ENCODE peak calls at places on chromosomes 1 and 21, in five cellular contexts. W is left lung, B is cardiac muscle cell, P is body of pancreas, E is SK-N-SH. O is an unnamed sample.

GRCh38 chr1:201732351-201732750 is 96.6 kb upstream of the IPO9 start:
- DNase-seq in W (no peak), B (peak), P (no peak), E (no peak), O (no peak)

GRCh38 chr1:178577882-178578281 is 65.0 kb downstream of the TEX35 start:
- DNase-seq in W (no peak), B (no peak), P (no peak), E (no peak), O (no peak)

GRCh38 chr1:204658295-204658694 is 27.2 kb downstream of the LRRN2 start:
- DNase-seq in W (no peak), B (no peak), P (no peak), E (no peak), O (no peak)

GRCh38 chr21:34126269-34126668 is 52.9 kb downstream of the MRPS6 start:
- DNase-seq in W (no peak), B (peak), P (no peak), E (no peak), O (no peak)

GRCh38 chr21:38716942-38717341 is 88.8 kb upstream of the ETS2 start:
- DNase-seq in W (no peak), B (no peak), P (no peak), E (no peak), O (no peak)

GRCh38 chr1:160756617-160757206 is 17.7 kb downstream of the SLAMF7 start:
- DNase-seq in W (no peak), B (no peak), P (no peak), E (no peak), O (no peak)

GRCh38 chr1:41545996-41546938 is 61.8 kb upstream of the EDN2 start:
- DNase-seq in W (no peak), B (no peak), P (no peak), E (no peak), O (peak)

GRCh38 chr1:178541396-178541795 is 28.5 kb downstream of the TEX35 start:
- DNase-seq in W (no peak), B (no peak), P (no peak), E (no peak), O (no peak)

GRCh38 chr1:68725353-68725752 is 228.5 kb upstream of the DEPDC1 start:
- DNase-seq in W (no peak), B (peak), P (peak), E (peak), O (peak)

GRCh38 chr1:31957701-31958674 is 19.8 kb upstream of the PTP4A2 start:
- DNase-seq in W (no peak), B (peak), P (no peak), E (no peak), O (no peak)

GRCh38 chr1:22814176-22815042 is 103.8 kb downstream of the EPHB2 start:
- DNase-seq in W (no peak), B (no peak), P (peak), E (peak), O (no peak)

GRCh38 chr1:6385673-6386191 is 7.8 kb downstream of the ACOT7 start:
- DNase-seq in W (peak), B (peak), P (no peak), E (peak), O (no peak)

GRCh38 chr1:183079697-183080096 is 56.5 kb downstream of the LAMC1 start:
- DNase-seq in W (no peak), B (no peak), P (no peak), E (no peak), O (no peak)

GRCh38 chr1:59682405-59683080 is 132.2 kb upstream of the HOOK1 start:
- DNase-seq in W (no peak), B (no peak), P (no peak), E (no peak), O (no peak)

GRCh38 chr1:40197656-40198055 is 36.5 kb downstream of the RLF start:
- DNase-seq in W (no peak), B (no peak), P (no peak), E (peak), O (no peak)

GRCh38 chr1:83813571-83813970 is 185.4 kb downstream of the TTLL7 start:
- DNase-seq in W (no peak), B (no peak), P (no peak), E (peak), O (no peak)

GRCh38 chr21:41475714-41476405 is 32.1 kb downstream of the TMPRSS2 start:
- DNase-seq in W (no peak), B (no peak), P (no peak), E (no peak), O (no peak)
- TF ChIP-seq CTCF in W (no peak), B (no peak), P (no peak), E (no peak), O (no peak)

DNA sequence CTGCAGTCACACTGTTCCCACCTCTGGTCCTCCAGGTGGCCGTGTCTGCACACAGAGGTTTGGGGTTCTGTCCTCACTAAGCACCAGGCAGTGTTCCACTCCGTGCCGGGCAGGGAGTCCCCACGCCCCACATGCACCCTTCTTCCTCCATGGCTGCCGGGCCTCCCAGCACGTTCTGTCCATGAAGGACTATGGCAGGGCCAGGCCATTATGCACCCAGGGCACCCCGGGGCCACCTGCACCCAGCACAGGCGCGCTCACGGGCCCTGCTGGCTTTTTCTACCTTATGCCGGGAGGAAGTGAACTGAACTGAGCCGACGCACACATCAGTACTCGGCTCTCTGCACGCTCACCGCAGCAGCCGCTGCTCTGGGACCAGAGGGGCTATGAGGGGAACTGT is 10.3 kb downstream of the PANK4 start:
- DNase-seq in W (no peak), B (no peak), P (no peak), E (no peak), O (no peak)
- H3K4me3 ChIP-seq in W (no peak), B (no peak), P (no peak), E (no peak), O (no peak)

GRCh38 chr21:20739421-20739820 is 258.8 kb upstream of the NCAM2 start:
- DNase-seq in W (no peak), B (no peak), P (no peak), E (peak), O (no peak)
- TF ChIP-seq CTCF in W (no peak), B (no peak), P (no peak), E (peak), O (peak)

GRCh38 chr1:50047916-50048694 is 24.4 kb upstream of the AGBL4 start:
- DNase-seq in W (peak), B (peak), P (peak), E (peak), O (peak)
- H3K4me3 ChIP-seq in W (no peak), B (no peak), P (no peak), E (peak), O (no peak)

DNA sequence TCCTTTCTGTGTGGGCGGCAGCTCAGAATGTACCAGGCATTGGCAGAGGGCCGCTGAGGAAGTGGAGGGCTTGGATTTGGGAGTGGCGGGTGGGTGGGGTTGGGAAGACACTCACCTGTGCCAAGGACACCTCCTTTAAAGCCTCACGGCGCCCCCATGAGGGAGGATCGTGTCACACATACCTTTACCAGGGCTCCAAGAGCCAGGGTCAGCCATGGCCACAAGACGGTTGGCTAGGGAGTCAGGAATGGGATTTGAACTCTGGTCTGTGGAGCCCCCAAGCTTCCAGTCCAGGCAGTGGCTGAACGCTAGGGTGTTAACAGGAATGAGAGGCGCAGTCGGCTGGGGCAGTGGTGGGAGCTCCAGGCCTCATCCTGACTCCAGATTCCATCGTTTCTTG is 4.6 kb downstream of the NBL1 start:
- DNase-seq in W (no peak), B (no peak), P (no peak), E (peak), O (no peak)
- TF ChIP-seq CTCF in W (no peak), B (peak), P (no peak), E (peak), O (no peak)

DNA sequence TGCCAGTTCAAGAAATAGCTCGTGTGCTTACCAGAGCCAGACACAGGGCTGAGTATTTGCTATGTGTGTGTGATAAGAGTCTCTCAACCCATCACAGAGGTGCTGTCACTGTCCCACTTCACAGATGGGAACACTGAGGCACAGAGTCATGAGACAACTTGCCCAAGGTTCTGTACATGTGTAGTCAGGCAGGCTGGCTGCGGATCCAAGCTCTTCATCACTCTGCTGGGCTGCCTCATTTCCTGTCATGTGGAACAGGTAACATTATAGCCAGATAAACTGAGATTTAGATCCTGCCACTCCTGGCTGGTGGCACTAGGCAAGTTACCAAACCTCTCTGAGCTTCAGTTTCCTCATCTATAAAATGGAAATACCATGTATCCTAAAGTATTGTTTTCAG is 77.8 kb downstream of the ITPKB start:
- DNase-seq in W (no peak), B (no peak), P (no peak), E (no peak), O (no peak)
- H3K4me3 ChIP-seq in W (no peak), B (no peak), P (no peak), E (no peak), O (no peak)

GRCh38 chr1:209549384-209550001 is 34.0 kb upstream of the CAMK1G start:
- DNase-seq in W (no peak), B (no peak), P (no peak), E (peak), O (no peak)
- TF ChIP-seq CTCF in W (no peak), B (peak), P (no peak), E (peak), O (no peak)

GRCh38 chr1:164721037-164721496 is 162.1 kb downstream of the PBX1 start:
- DNase-seq in W (no peak), B (no peak), P (no peak), E (no peak), O (no peak)
- H3K4me3 ChIP-seq in W (no peak), B (no peak), P (no peak), E (no peak), O (no peak)

GRCh38 chr1:1332031-1332755 is 1.1 kb downstream of the TAS1R3 start:
- DNase-seq in W (no peak), B (no peak), P (no peak), E (no peak), O (peak)

GRCh38 chr1:1334835-1335234 is 3.8 kb downstream of the TAS1R3 start:
- DNase-seq in W (no peak), B (peak), P (no peak), E (no peak), O (no peak)

GRCh38 chr1:1335283-1335682 is 4.2 kb downstream of the TAS1R3 start:
- DNase-seq in W (no peak), B (no peak), P (no peak), E (no peak), O (no peak)

GRCh38 chr1:1332774-1333480 is 1.8 kb downstream of the TAS1R3 start:
- DNase-seq in W (no peak), B (no peak), P (peak), E (no peak), O (peak)

DNA sequence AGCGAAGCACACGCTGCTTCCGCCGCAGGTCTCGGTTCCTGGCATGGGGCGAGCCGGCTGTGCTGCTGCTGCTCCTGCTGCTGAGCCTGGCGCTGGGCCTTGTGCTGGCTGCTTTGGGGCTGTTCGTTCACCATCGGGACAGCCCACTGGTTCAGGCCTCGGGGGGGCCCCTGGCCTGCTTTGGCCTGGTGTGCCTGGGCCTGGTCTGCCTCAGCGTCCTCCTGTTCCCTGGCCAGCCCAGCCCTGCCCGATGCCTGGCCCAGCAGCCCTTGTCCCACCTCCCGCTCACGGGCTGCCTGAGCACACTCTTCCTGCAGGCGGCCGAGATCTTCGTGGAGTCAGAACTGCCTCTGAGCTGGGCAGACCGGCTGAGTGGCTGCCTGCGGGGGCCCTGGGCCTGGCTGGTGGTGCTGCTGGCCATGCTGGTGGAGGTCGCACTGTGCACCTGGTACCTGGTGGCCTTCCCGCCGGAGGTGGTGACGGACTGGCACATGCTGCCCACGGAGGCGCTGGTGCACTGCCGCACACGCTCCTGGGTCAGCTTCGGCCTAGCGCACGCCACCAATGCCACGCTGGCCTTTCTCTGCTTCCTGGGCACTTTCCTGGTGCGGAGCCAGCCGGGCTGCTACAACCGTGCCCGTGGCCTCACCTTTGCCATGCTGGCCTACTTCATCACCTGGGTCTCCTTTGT is 2.6 kb downstream of the TAS1R3 start:
- DNase-seq in W (no peak), B (no peak), P (peak), E (no peak), O (no peak)
- TF ChIP-seq CTCF in W (no peak), B (no peak), P (no peak), E (no peak), O (no peak)

O was measured in right lobe of liver.